ENCODE peak calls at places on chromosomes 4 and X, in ten cellular contexts. One of them, this sample, is unnamed.

GRCh38 chr4:5037553-5038551 is 13.4 kb upstream of the STK32B start:
- DNase-seq in activated T-cell treated with anti-CD3 and anti-CD28 coated beads for 4 hours: no peak
- DNase-seq in stimulated activated CD8-positive, alpha-beta memory T cell treated with anti-CD3 and anti-CD28 coated beads, Interleukin-7, amount 100 ng/mL, for 24 hours: no peak
- DNase-seq in NCI-H1694: no peak
- DNase-seq in AG09309: peak
- DNase-seq in hypothalamus: no peak
- DNase-seq in GM13977: no peak
- DNase-seq in astrocyte of the spinal cord: peak
- DNase-seq in pancreas: no peak
- DNase-seq in retina: no peak
- DNase-seq in this sample: no peak

GRCh38 chr4:163548481-163549243 is 54.2 kb downstream of the TMA16 start:
- DNase-seq in NCI-H1694: peak
- DNase-seq in retina: peak
- DNase-seq in pancreas: no peak
- DNase-seq in hypothalamus: no peak
- DNase-seq in stimulated activated CD8-positive, alpha-beta memory T cell treated with anti-CD3 and anti-CD28 coated beads, Interleukin-7, amount 100 ng/mL, for 24 hours: no peak
- DNase-seq in GM13977: peak
- DNase-seq in astrocyte of the spinal cord: peak
- DNase-seq in AG09309: no peak
- DNase-seq in activated T-cell treated with anti-CD3 and anti-CD28 coated beads for 4 hours: no peak
- DNase-seq in this sample: peak

GRCh38 chr4:184420881-184421416 is 53.4 kb downstream of the IRF2 start:
- DNase-seq in GM13977: peak
- DNase-seq in NCI-H1694: no peak
- DNase-seq in hypothalamus: no peak
- DNase-seq in stimulated activated CD8-positive, alpha-beta memory T cell treated with anti-CD3 and anti-CD28 coated beads, Interleukin-7, amount 100 ng/mL, for 24 hours: no peak
- DNase-seq in activated T-cell treated with anti-CD3 and anti-CD28 coated beads for 4 hours: no peak
- DNase-seq in AG09309: no peak
- DNase-seq in retina: no peak
- DNase-seq in pancreas: no peak
- DNase-seq in astrocyte of the spinal cord: no peak
- DNase-seq in this sample: no peak

GRCh38 chr4:15106417-15106816 is 104.1 kb downstream of the CPEB2 start:
- DNase-seq in hypothalamus: no peak
- DNase-seq in activated T-cell treated with anti-CD3 and anti-CD28 coated beads for 4 hours: no peak
- DNase-seq in AG09309: no peak
- DNase-seq in astrocyte of the spinal cord: no peak
- DNase-seq in GM13977: no peak
- DNase-seq in pancreas: no peak
- DNase-seq in stimulated activated CD8-positive, alpha-beta memory T cell treated with anti-CD3 and anti-CD28 coated beads, Interleukin-7, amount 100 ng/mL, for 24 hours: no peak
- DNase-seq in retina: peak
- DNase-seq in NCI-H1694: no peak
- DNase-seq in this sample: no peak

GRCh38 chr4:147461161-147461560 is 19.7 kb upstream of the EDNRA start:
- DNase-seq in astrocyte of the spinal cord: peak
- DNase-seq in activated T-cell treated with anti-CD3 and anti-CD28 coated beads for 4 hours: no peak
- DNase-seq in stimulated activated CD8-positive, alpha-beta memory T cell treated with anti-CD3 and anti-CD28 coated beads, Interleukin-7, amount 100 ng/mL, for 24 hours: no peak
- DNase-seq in pancreas: no peak
- DNase-seq in hypothalamus: no peak
- DNase-seq in retina: no peak
- DNase-seq in NCI-H1694: no peak
- DNase-seq in GM13977: no peak
- DNase-seq in AG09309: no peak
- DNase-seq in this sample: no peak

GRCh38 chr4:74021617-74022016 is 16.9 kb downstream of the CXCL3 start:
- DNase-seq in NCI-H1694: no peak
- DNase-seq in astrocyte of the spinal cord: no peak
- DNase-seq in pancreas: no peak
- DNase-seq in AG09309: no peak
- DNase-seq in retina: no peak
- DNase-seq in activated T-cell treated with anti-CD3 and anti-CD28 coated beads for 4 hours: no peak
- DNase-seq in hypothalamus: no peak
- DNase-seq in GM13977: no peak
- DNase-seq in stimulated activated CD8-positive, alpha-beta memory T cell treated with anti-CD3 and anti-CD28 coated beads, Interleukin-7, amount 100 ng/mL, for 24 hours: no peak
- DNase-seq in this sample: no peak

GRCh38 chrX:150767475-150768131 is 74.4 kb downstream of the MTMR1 start:
- DNase-seq in retina: no peak
- DNase-seq in stimulated activated CD8-positive, alpha-beta memory T cell treated with anti-CD3 and anti-CD28 coated beads, Interleukin-7, amount 100 ng/mL, for 24 hours: no peak
- DNase-seq in activated T-cell treated with anti-CD3 and anti-CD28 coated beads for 4 hours: no peak
- DNase-seq in hypothalamus: no peak
- DNase-seq in astrocyte of the spinal cord: peak
- DNase-seq in GM13977: peak
- DNase-seq in AG09309: peak
- DNase-seq in NCI-H1694: no peak
- DNase-seq in pancreas: no peak
- DNase-seq in this sample: no peak

GRCh38 chr4:24266014-24266413 is 318.3 kb downstream of the DHX15 start:
- DNase-seq in GM13977: no peak
- DNase-seq in pancreas: no peak
- DNase-seq in NCI-H1694: no peak
- DNase-seq in retina: no peak
- DNase-seq in astrocyte of the spinal cord: no peak
- DNase-seq in activated T-cell treated with anti-CD3 and anti-CD28 coated beads for 4 hours: no peak
- DNase-seq in stimulated activated CD8-positive, alpha-beta memory T cell treated with anti-CD3 and anti-CD28 coated beads, Interleukin-7, amount 100 ng/mL, for 24 hours: no peak
- DNase-seq in hypothalamus: no peak
- DNase-seq in AG09309: no peak
- DNase-seq in this sample: no peak

GRCh38 chr4:88761861-88762523 is 64.4 kb upstream of the NAP1L5 start:
- DNase-seq in hypothalamus: no peak
- DNase-seq in astrocyte of the spinal cord: no peak
- DNase-seq in AG09309: no peak
- DNase-seq in GM13977: no peak
- DNase-seq in NCI-H1694: no peak
- DNase-seq in activated T-cell treated with anti-CD3 and anti-CD28 coated beads for 4 hours: no peak
- DNase-seq in stimulated activated CD8-positive, alpha-beta memory T cell treated with anti-CD3 and anti-CD28 coated beads, Interleukin-7, amount 100 ng/mL, for 24 hours: no peak
- DNase-seq in retina: no peak
- DNase-seq in pancreas: no peak
- DNase-seq in this sample: no peak

GRCh38 chr4:43560047-43560446 is 667.5 kb downstream of the GRXCR1 start:
- DNase-seq in AG09309: no peak
- DNase-seq in hypothalamus: no peak
- DNase-seq in NCI-H1694: no peak
- DNase-seq in pancreas: no peak
- DNase-seq in GM13977: no peak
- DNase-seq in retina: no peak
- DNase-seq in stimulated activated CD8-positive, alpha-beta memory T cell treated with anti-CD3 and anti-CD28 coated beads, Interleukin-7, amount 100 ng/mL, for 24 hours: no peak
- DNase-seq in astrocyte of the spinal cord: no peak
- DNase-seq in activated T-cell treated with anti-CD3 and anti-CD28 coated beads for 4 hours: no peak
- DNase-seq in this sample: no peak

GRCh38 chr4:112075129-112075753 is 70.0 kb upstream of the FAM241A start:
- DNase-seq in AG09309: no peak
- DNase-seq in NCI-H1694: peak
- DNase-seq in hypothalamus: no peak
- DNase-seq in stimulated activated CD8-positive, alpha-beta memory T cell treated with anti-CD3 and anti-CD28 coated beads, Interleukin-7, amount 100 ng/mL, for 24 hours: no peak
- DNase-seq in activated T-cell treated with anti-CD3 and anti-CD28 coated beads for 4 hours: peak
- DNase-seq in pancreas: no peak
- DNase-seq in astrocyte of the spinal cord: peak
- DNase-seq in retina: peak
- DNase-seq in GM13977: peak
- DNase-seq in this sample: peak

GRCh38 chrX:19889582-19890342 is 2.4 kb upstream of the SH3KBP1 start:
- DNase-seq in retina: no peak
- DNase-seq in NCI-H1694: no peak
- DNase-seq in AG09309: no peak
- DNase-seq in astrocyte of the spinal cord: peak
- DNase-seq in GM13977: peak
- DNase-seq in pancreas: no peak
- DNase-seq in activated T-cell treated with anti-CD3 and anti-CD28 coated beads for 4 hours: peak
- DNase-seq in stimulated activated CD8-positive, alpha-beta memory T cell treated with anti-CD3 and anti-CD28 coated beads, Interleukin-7, amount 100 ng/mL, for 24 hours: no peak
- DNase-seq in hypothalamus: no peak
- DNase-seq in this sample: no peak

GRCh38 chr4:48683784-48684666 is 96.1 kb downstream of the FRYL start:
- DNase-seq in AG09309: no peak
- DNase-seq in astrocyte of the spinal cord: no peak
- DNase-seq in hypothalamus: no peak
- DNase-seq in pancreas: no peak
- DNase-seq in stimulated activated CD8-positive, alpha-beta memory T cell treated with anti-CD3 and anti-CD28 coated beads, Interleukin-7, amount 100 ng/mL, for 24 hours: no peak
- DNase-seq in retina: no peak
- DNase-seq in activated T-cell treated with anti-CD3 and anti-CD28 coated beads for 4 hours: no peak
- DNase-seq in NCI-H1694: no peak
- DNase-seq in GM13977: no peak
- DNase-seq in this sample: no peak

GRCh38 chr4:66524778-66525177 is 854.5 kb upstream of the EPHA5 start:
- DNase-seq in NCI-H1694: no peak
- DNase-seq in AG09309: no peak
- DNase-seq in astrocyte of the spinal cord: no peak
- DNase-seq in hypothalamus: no peak
- DNase-seq in pancreas: no peak
- DNase-seq in stimulated activated CD8-positive, alpha-beta memory T cell treated with anti-CD3 and anti-CD28 coated beads, Interleukin-7, amount 100 ng/mL, for 24 hours: no peak
- DNase-seq in retina: no peak
- DNase-seq in GM13977: no peak
- DNase-seq in activated T-cell treated with anti-CD3 and anti-CD28 coated beads for 4 hours: no peak
- DNase-seq in this sample: no peak

GRCh38 chr4:54092405-54092759 is 7.6 kb upstream of the GSX2 start:
- DNase-seq in AG09309: no peak
- DNase-seq in pancreas: no peak
- DNase-seq in retina: no peak
- DNase-seq in astrocyte of the spinal cord: no peak
- DNase-seq in activated T-cell treated with anti-CD3 and anti-CD28 coated beads for 4 hours: no peak
- DNase-seq in hypothalamus: no peak
- DNase-seq in NCI-H1694: no peak
- DNase-seq in stimulated activated CD8-positive, alpha-beta memory T cell treated with anti-CD3 and anti-CD28 coated beads, Interleukin-7, amount 100 ng/mL, for 24 hours: no peak
- DNase-seq in GM13977: no peak
- DNase-seq in this sample: no peak

GRCh38 chr4:7367894-7368293 is 66.8 kb downstream of the PSAPL1 start:
- DNase-seq in hypothalamus: no peak
- DNase-seq in stimulated activated CD8-positive, alpha-beta memory T cell treated with anti-CD3 and anti-CD28 coated beads, Interleukin-7, amount 100 ng/mL, for 24 hours: no peak
- DNase-seq in GM13977: no peak
- DNase-seq in AG09309: no peak
- DNase-seq in retina: no peak
- DNase-seq in astrocyte of the spinal cord: no peak
- DNase-seq in activated T-cell treated with anti-CD3 and anti-CD28 coated beads for 4 hours: no peak
- DNase-seq in NCI-H1694: no peak
- DNase-seq in pancreas: no peak
- DNase-seq in this sample: no peak

GRCh38 chr4:54959656-54960055 is 165.7 kb downstream of the KDR start:
- DNase-seq in hypothalamus: no peak
- DNase-seq in pancreas: no peak
- DNase-seq in GM13977: no peak
- DNase-seq in NCI-H1694: no peak
- DNase-seq in AG09309: peak
- DNase-seq in activated T-cell treated with anti-CD3 and anti-CD28 coated beads for 4 hours: no peak
- DNase-seq in astrocyte of the spinal cord: peak
- DNase-seq in retina: no peak
- DNase-seq in stimulated activated CD8-positive, alpha-beta memory T cell treated with anti-CD3 and anti-CD28 coated beads, Interleukin-7, amount 100 ng/mL, for 24 hours: no peak
- DNase-seq in this sample: no peak

GRCh38 chrX:866441-866990 is 235.9 kb downstream of the SHOX start:
- DNase-seq in NCI-H1694: no peak
- DNase-seq in stimulated activated CD8-positive, alpha-beta memory T cell treated with anti-CD3 and anti-CD28 coated beads, Interleukin-7, amount 100 ng/mL, for 24 hours: no peak
- DNase-seq in GM13977: no peak
- DNase-seq in hypothalamus: no peak
- DNase-seq in astrocyte of the spinal cord: no peak
- DNase-seq in pancreas: no peak
- DNase-seq in retina: no peak
- DNase-seq in activated T-cell treated with anti-CD3 and anti-CD28 coated beads for 4 hours: no peak
- DNase-seq in AG09309: no peak
- DNase-seq in this sample: peak

GRCh38 chr4:153022233-153022632 is 86.1 kb downstream of the FHDC1 start:
- DNase-seq in GM13977: no peak
- DNase-seq in retina: no peak
- DNase-seq in hypothalamus: no peak
- DNase-seq in AG09309: no peak
- DNase-seq in pancreas: no peak
- DNase-seq in stimulated activated CD8-positive, alpha-beta memory T cell treated with anti-CD3 and anti-CD28 coated beads, Interleukin-7, amount 100 ng/mL, for 24 hours: no peak
- DNase-seq in activated T-cell treated with anti-CD3 and anti-CD28 coated beads for 4 hours: no peak
- DNase-seq in astrocyte of the spinal cord: no peak
- DNase-seq in NCI-H1694: no peak
- DNase-seq in this sample: no peak

GRCh38 chr4:104494822-104495559 is at the start of gene CXXC4:
- DNase-seq in pancreas: peak
- DNase-seq in hypothalamus: peak
- DNase-seq in retina: peak
- DNase-seq in AG09309: no peak
- DNase-seq in activated T-cell treated with anti-CD3 and anti-CD28 coated beads for 4 hours: no peak
- DNase-seq in NCI-H1694: peak
- DNase-seq in astrocyte of the spinal cord: peak
- DNase-seq in GM13977: peak
- DNase-seq in stimulated activated CD8-positive, alpha-beta memory T cell treated with anti-CD3 and anti-CD28 coated beads, Interleukin-7, amount 100 ng/mL, for 24 hours: no peak
- DNase-seq in this sample: peak

GRCh38 chr4:53653484-53654053 is 62.3 kb upstream of the LNX1 start:
- DNase-seq in activated T-cell treated with anti-CD3 and anti-CD28 coated beads for 4 hours: no peak
- DNase-seq in astrocyte of the spinal cord: peak
- DNase-seq in stimulated activated CD8-positive, alpha-beta memory T cell treated with anti-CD3 and anti-CD28 coated beads, Interleukin-7, amount 100 ng/mL, for 24 hours: no peak
- DNase-seq in pancreas: peak
- DNase-seq in retina: peak
- DNase-seq in hypothalamus: no peak
- DNase-seq in GM13977: peak
- DNase-seq in AG09309: no peak
- DNase-seq in NCI-H1694: no peak
- DNase-seq in this sample: no peak

GRCh38 chr4:152991361-152991760 is 55.2 kb downstream of the FHDC1 start:
- DNase-seq in pancreas: no peak
- DNase-seq in astrocyte of the spinal cord: no peak
- DNase-seq in activated T-cell treated with anti-CD3 and anti-CD28 coated beads for 4 hours: no peak
- DNase-seq in hypothalamus: no peak
- DNase-seq in AG09309: no peak
- DNase-seq in NCI-H1694: peak
- DNase-seq in GM13977: no peak
- DNase-seq in stimulated activated CD8-positive, alpha-beta memory T cell treated with anti-CD3 and anti-CD28 coated beads, Interleukin-7, amount 100 ng/mL, for 24 hours: no peak
- DNase-seq in retina: no peak
- DNase-seq in this sample: no peak

This sample was measured in G401.